ENCODE peak calls at places on chromosome 2, in ten cellular contexts. K is esophagus muscularis mucosa, D is cardiac muscle cell, T is GM23248, S is prostate gland, C is K562, N is dorsolateral prefrontal cortex, R is A549, U is iPS DF 6.9, V is hepatocyte. B is an unnamed sample.

GRCh38 chr2:95381212-95382127 is 21.0 kb upstream of the FAHD2A start:
- DNase-seq in D (no peak), V (no peak), U (no peak), K (no peak), S (no peak), C (no peak), R (no peak), N (no peak), T (no peak), B (no peak)

GRCh38 chr2:83072767-83073166 is 1386.3 kb downstream of the SUCLG1 start:
- DNase-seq in K (no peak), S (no peak), V (no peak), D (no peak), T (no peak), U (no peak), C (no peak), R (no peak), N (no peak), B (no peak)

GRCh38 chr2:29920631-29921559 is 491 bp downstream of the ALK start:
- DNase-seq in C (no peak), V (peak), K (no peak), N (peak), R (peak), S (no peak), U (no peak), D (peak), T (peak), B (no peak)

GRCh38 chr2:170377469-170378207 is 199.7 kb downstream of the MYO3B start:
- DNase-seq in D (no peak), S (peak), N (no peak), K (no peak), U (no peak), C (no peak), T (peak), V (peak), R (no peak), B (no peak)

GRCh38 chr2:50953021-50953420 is 78.9 kb downstream of the NRXN1 start:
- DNase-seq in K (no peak), U (no peak), S (no peak), D (no peak), R (no peak), T (peak), V (no peak), N (no peak), C (no peak), B (no peak)

GRCh38 chr2:237720962-237721361 is 77.6 kb upstream of the RBM44 start:
- DNase-seq in C (no peak), S (no peak), U (no peak), R (no peak), D (no peak), V (no peak), T (peak), N (no peak), K (no peak), B (no peak)

GRCh38 chr2:119638891-119639539 is 40.0 kb upstream of the TMEM177 start:
- DNase-seq in U (no peak), T (no peak), C (no peak), R (no peak), V (peak), N (no peak), D (peak), S (no peak), K (no peak), B (no peak)

GRCh38 chr2:191905336-191905735 is 58.4 kb upstream of the CAVIN2 start:
- DNase-seq in K (no peak), U (no peak), C (no peak), T (no peak), R (no peak), V (no peak), N (no peak), D (no peak), S (no peak), B (no peak)

GRCh38 chr2:212013656-212014055 is 524.9 kb downstream of the ERBB4 start:
- DNase-seq in K (no peak), V (no peak), N (no peak), D (no peak), C (no peak), T (no peak), R (no peak), U (no peak), S (no peak), B (no peak)

GRCh38 chr2:199975297-199975895 is 20.0 kb downstream of the MAIP1 start:
- DNase-seq in N (no peak), S (no peak), T (peak), D (no peak), C (no peak), U (no peak), R (no peak), K (no peak), V (no peak), B (no peak)

GRCh38 chr2:172430671-172431070 is 3.3 kb downstream of the ITGA6 start:
- DNase-seq in N (no peak), K (no peak), U (no peak), D (no peak), V (peak), S (no peak), R (no peak), T (peak), C (peak), B (no peak)

GRCh38 chr2:232901711-232902578 is 31.9 kb downstream of the SNORC start:
- DNase-seq in R (peak), T (peak), S (no peak), V (peak), C (no peak), N (no peak), K (no peak), U (no peak), D (no peak), B (no peak)

GRCh38 chr2:101609434-101609833 is 88.1 kb upstream of the MAP4K4 start:
- DNase-seq in T (no peak), N (no peak), U (peak), C (no peak), R (no peak), V (no peak), D (no peak), S (no peak), K (no peak), B (no peak)

GRCh38 chr2:28989973-28990372 is 8.9 kb downstream of the TOGARAM2 start:
- DNase-seq in S (no peak), U (no peak), N (no peak), K (no peak), R (no peak), V (no peak), D (no peak), C (no peak), T (no peak), B (no peak)

GRCh38 chr2:47558116-47559078 is 155.4 kb downstream of the MSH2 start:
- DNase-seq in K (no peak), C (no peak), T (peak), S (no peak), N (no peak), V (peak), R (no peak), D (no peak), U (no peak), B (no peak)

GRCh38 chr2:85684806-85685205 is 9.4 kb upstream of the GNLY start:
- DNase-seq in K (no peak), V (no peak), N (no peak), C (no peak), R (no peak), U (no peak), S (no peak), D (no peak), T (no peak), B (no peak)

GRCh38 chr2:1556776-1557466 is 143.7 kb downstream of the TPO start:
- DNase-seq in D (no peak), V (peak), S (no peak), U (no peak), N (no peak), C (no peak), K (no peak), T (peak), R (peak), B (no peak)

GRCh38 chr2:151780938-151781337 is 46.7 kb upstream of the NEB start:
- DNase-seq in N (no peak), S (no peak), C (no peak), K (no peak), R (no peak), U (no peak), D (no peak), V (no peak), T (no peak), B (no peak)

GRCh38 chr2:26298638-26299393 is 47.1 kb upstream of the SELENOI start:
- DNase-seq in N (no peak), R (no peak), V (peak), T (peak), D (peak), K (no peak), U (no peak), C (no peak), S (peak), B (peak)

GRCh38 chr2:160996584-160996983 is 163.6 kb upstream of the TANK start:
- DNase-seq in T (no peak), V (no peak), K (no peak), N (no peak), S (no peak), U (no peak), R (no peak), C (no peak), D (no peak), B (no peak)

DNA sequence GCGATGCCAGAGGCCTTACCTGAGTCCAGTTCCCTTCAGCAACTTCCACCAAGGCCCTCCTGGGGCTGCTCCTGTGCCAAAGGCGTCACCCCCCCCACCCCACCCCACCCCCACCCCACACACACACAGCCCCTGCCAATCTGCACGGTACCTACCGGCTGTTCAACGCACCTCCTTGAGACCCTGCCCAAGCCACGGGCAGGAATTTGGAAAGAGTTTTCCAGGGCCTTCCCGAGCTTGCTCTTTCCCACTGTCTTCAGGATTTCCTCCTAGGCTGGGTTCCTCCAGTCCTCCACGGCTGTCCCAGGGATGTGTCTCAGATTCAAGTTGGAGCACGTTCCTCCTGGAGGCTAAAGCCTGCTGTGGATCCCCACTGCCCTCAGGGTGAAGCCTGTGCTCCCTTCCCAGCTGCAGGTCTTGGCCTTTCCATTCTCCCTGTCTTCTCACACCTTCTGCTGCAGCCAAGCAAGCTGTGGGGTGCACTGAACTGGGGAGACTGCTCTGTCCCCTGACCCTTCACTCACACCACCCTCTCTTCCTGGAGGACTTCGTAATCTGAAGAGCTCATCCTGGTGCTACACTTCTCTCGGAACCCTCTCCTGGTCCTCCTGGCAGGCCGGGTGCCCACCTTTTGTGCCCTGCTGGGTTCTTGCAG is 54.8 kb upstream of the HS6ST1 start:
- DNase-seq in K (no peak), N (no peak), T (no peak), S (no peak), C (no peak), R (no peak), D (no peak), V (no peak), U (no peak), B (no peak)
- H3K27ac ChIP-seq in K (peak), N (no peak), T (no peak), S (peak), C (no peak), R (no peak), D (no peak), V (peak), U (no peak), B (no peak)

GRCh38 chr2:127074358-127074757 is 32.6 kb downstream of the BIN1 start:
- DNase-seq in D (no peak), T (no peak), U (no peak), K (no peak), V (no peak), C (no peak), N (no peak), S (no peak), R (no peak), B (no peak)
- H3K4me3 ChIP-seq in D (no peak), T (no peak), U (no peak), K (no peak), V (no peak), C (no peak), N (no peak), S (no peak), R (no peak), B (no peak)

DNA sequence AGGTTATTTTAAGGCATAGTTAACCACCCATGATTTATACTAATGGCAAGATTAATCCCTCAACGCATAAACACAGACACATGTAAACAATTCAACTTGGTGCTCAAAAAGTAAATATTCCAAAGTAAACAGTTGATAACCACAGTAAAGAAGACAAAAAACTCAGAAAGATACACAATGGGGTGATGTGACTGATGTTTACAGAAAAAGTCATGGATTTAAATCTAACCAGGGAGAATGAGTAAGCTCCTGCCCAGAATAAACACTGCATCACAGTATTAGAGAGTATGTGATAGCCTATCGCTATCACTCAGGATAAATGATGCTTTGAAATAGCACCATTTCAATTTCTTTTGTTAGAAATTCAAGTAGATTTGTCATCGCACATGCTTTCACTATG is 49.3 kb downstream of the HIBCH start:
- DNase-seq in D (no peak), C (no peak), S (no peak), R (peak), N (no peak), K (no peak), T (no peak), V (no peak), U (no peak), B (no peak)
- H3K27ac ChIP-seq in D (no peak), C (no peak), S (no peak), R (no peak), N (no peak), K (no peak), T (no peak), V (no peak), U (no peak), B (no peak)

DNA sequence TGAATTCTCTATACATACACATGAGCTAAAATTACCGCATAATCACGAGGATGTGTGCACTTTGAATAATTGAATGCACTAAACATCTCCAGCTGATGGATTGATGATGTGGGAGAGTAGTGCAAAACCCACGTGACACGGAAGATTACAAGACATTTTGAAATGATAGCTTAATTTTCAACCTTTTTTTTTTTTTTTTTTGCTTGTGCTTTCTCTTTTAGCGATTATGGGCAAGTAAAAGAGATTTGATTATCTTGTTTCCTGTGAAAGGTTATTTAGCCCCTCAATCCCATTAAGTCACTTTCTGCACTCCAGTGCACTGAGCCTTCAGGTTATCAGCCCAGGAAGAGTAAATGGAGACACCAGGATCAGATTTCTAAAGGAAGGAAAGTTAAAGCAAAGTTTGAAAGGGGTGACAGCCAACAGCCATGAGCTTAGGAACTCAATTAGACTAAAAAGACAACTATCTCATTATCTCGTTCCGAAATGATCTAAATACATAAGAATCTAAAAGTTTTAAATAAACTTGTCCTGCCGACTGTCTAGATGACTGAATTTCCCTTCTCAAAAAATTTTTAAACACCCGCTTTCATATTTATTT is 81.6 kb downstream of the CDK15 start:
- DNase-seq in N (no peak), C (no peak), V (no peak), S (no peak), U (no peak), R (no peak), T (peak), D (no peak), K (no peak), B (no peak)
- H3K4me3 ChIP-seq in N (peak), C (no peak), V (no peak), S (no peak), U (no peak), R (no peak), T (peak), D (peak), K (peak), B (no peak)

GRCh38 chr2:54569745-54570296 is 113.7 kb downstream of the SPTBN1 start:
- DNase-seq in R (no peak), T (no peak), D (no peak), K (no peak), U (no peak), V (no peak), N (no peak), S (no peak), C (no peak), B (no peak)
- H3K27ac ChIP-seq in R (peak), T (no peak), D (peak), K (peak), U (no peak), V (peak), N (no peak), S (no peak), C (peak), B (peak)